ENCODE peak calls at places on chromosomes 3 and 15, in ten cellular contexts. B is transverse colon, W is A549, H is IMR-90, V is spleen, M is tibial nerve, A is ovary, N is heart left ventricle, D is testis, X is esophagus squamous epithelium. S is an unnamed sample. For H3K9me3, the result is how much of the 10 kb centered on the place peaks cover.

GRCh38 chr3:196697270-196697669 is 14.8 kb downstream of the CEP19 start:
- DNase-seq in B (no peak), W (no peak), H (no peak), V (no peak), M (no peak), A (no peak), N (no peak), D (no peak), X (no peak), S (no peak)

GRCh38 chr15:34460451-34460850 is 22.8 kb upstream of the GOLGA8A start:
- DNase-seq in B (no peak), W (no peak), H (no peak), V (no peak), M (no peak), A (no peak), N (no peak), D (no peak), X (no peak), S (no peak)

GRCh38 chr15:56963719-56964118 is 45.3 kb downstream of the TCF12 start:
- DNase-seq in B (no peak), W (no peak), H (no peak), V (no peak), M (no peak), A (no peak), N (no peak), D (no peak), X (no peak), S (no peak)

GRCh38 chr3:17742837-17743659 is 617 bp upstream of the TBC1D5 start:
- DNase-seq in B (no peak), W (peak), H (peak), V (no peak), M (peak), A (no peak), N (no peak), D (no peak), X (no peak), S (no peak)

GRCh38 chr15:49200347-49200746 is 30.3 kb downstream of the GALK2 start:
- DNase-seq in B (no peak), W (no peak), H (no peak), V (no peak), M (no peak), A (no peak), N (no peak), D (no peak), X (no peak), S (no peak)

GRCh38 chr15:92306662-92307061 is 87.0 kb upstream of the ST8SIA2 start:
- DNase-seq in B (no peak), W (peak), H (no peak), V (no peak), M (no peak), A (no peak), N (no peak), D (peak), X (no peak), S (no peak)

GRCh38 chr3:123880998-123881561 is 3.1 kb downstream of the MYLK start:
- DNase-seq in B (no peak), W (peak), H (peak), V (no peak), M (no peak), A (no peak), N (no peak), D (peak), X (no peak), S (no peak)

GRCh38 chr15:55742927-55743614 is at the start of gene PRTG:
- DNase-seq in B (peak), W (peak), H (peak), V (peak), M (peak), A (peak), N (peak), D (peak), X (no peak), S (peak)

GRCh38 chr3:141484701-141485287 is 2.0 kb upstream of the RASA2 start:
- DNase-seq in B (no peak), W (no peak), H (no peak), V (no peak), M (no peak), A (no peak), N (no peak), D (no peak), X (no peak), S (no peak)

GRCh38 chr15:100131321-100132224 is 210.2 kb downstream of the ADAMTS17 start:
- DNase-seq in B (peak), W (peak), H (peak), V (no peak), M (no peak), A (no peak), N (peak), D (peak), X (no peak), S (no peak)

GRCh38 chr3:125220681-125221429 is 8.3 kb upstream of the SLC12A8 start:
- DNase-seq in B (no peak), W (no peak), H (peak), V (no peak), M (no peak), A (no peak), N (no peak), D (no peak), X (no peak), S (no peak)

GRCh38 chr3:168216851-168217250 is 121.1 kb upstream of the GOLIM4 start:
- DNase-seq in B (no peak), W (no peak), H (no peak), V (no peak), M (no peak), A (no peak), N (no peak), D (no peak), X (no peak), S (no peak)

GRCh38 chr15:91289324-91289723 is 189.3 kb downstream of the SV2B start:
- DNase-seq in B (no peak), W (no peak), H (no peak), V (no peak), M (no peak), A (no peak), N (no peak), D (peak), X (no peak), S (no peak)

GRCh38 chr3:197942956-197943556 is 6.9 kb upstream of the RPL35A start:
- DNase-seq in B (no peak), W (no peak), H (peak), V (no peak), M (peak), A (no peak), N (no peak), D (no peak), X (no peak), S (no peak)

GRCh38 chr3:24128195-24129005 is 183.3 kb downstream of the NR1D2 start:
- DNase-seq in B (no peak), W (no peak), H (peak), V (no peak), M (no peak), A (no peak), N (no peak), D (no peak), X (no peak), S (no peak)

GRCh38 chr3:8809341-8809740 is 39.9 kb upstream of the OXTR start:
- DNase-seq in B (no peak), W (no peak), H (no peak), V (no peak), M (no peak), A (no peak), N (no peak), D (no peak), X (no peak), S (no peak)

GRCh38 chr3:94028093-94028837 is at the start of gene STX19:
- DNase-seq in B (no peak), W (no peak), H (no peak), V (no peak), M (no peak), A (no peak), N (no peak), D (no peak), X (no peak), S (no peak)

GRCh38 chr3:156472150-156472549 is 82.8 kb downstream of the SSR3 start:
- DNase-seq in B (no peak), W (no peak), H (no peak), V (no peak), M (no peak), A (no peak), N (no peak), D (no peak), X (no peak), S (no peak)

GRCh38 chr3:132034486-132035464 is at the start of gene CPNE4:
- DNase-seq in B (peak), W (peak), H (peak), V (peak), M (peak), A (peak), N (peak), D (peak), X (no peak), S (peak)

GRCh38 chr15:28068930-28069329 is 30.2 kb downstream of the OCA2 start:
- DNase-seq in B (no peak), W (no peak), H (no peak), V (no peak), M (no peak), A (no peak), N (no peak), D (no peak), X (no peak), S (no peak)

GRCh38 chr3:115876860-115877646 is 253.7 kb downstream of the GAP43 start:
- DNase-seq in B (no peak), W (no peak), H (no peak), V (no peak), M (no peak), A (no peak), N (no peak), D (no peak), X (no peak), S (no peak)

GRCh38 chr15:84634228-84634837 is 19.8 kb downstream of the WDR73 start:
- DNase-seq in B (no peak), W (no peak), H (no peak), V (no peak), M (no peak), A (no peak), N (no peak), D (no peak), X (no peak), S (no peak)

GRCh38 chr3:123635220-123635619 is 50.4 kb upstream of the HACD2 start:
- DNase-seq in B (no peak), W (no peak), H (peak), V (no peak), M (no peak), A (no peak), N (no peak), D (no peak), X (no peak), S (no peak)

GRCh38 chr3:31448035-31448881 is 84.5 kb upstream of the STT3B start:
- DNase-seq in B (peak), W (no peak), H (peak), V (peak), M (no peak), A (no peak), N (no peak), D (peak), X (no peak), S (no peak)

GRCh38 chr15:66042624-66043023 is 173.3 kb downstream of the RAB11A start:
- DNase-seq in B (no peak), W (no peak), H (no peak), V (no peak), M (no peak), A (no peak), N (no peak), D (no peak), X (no peak), S (no peak)

GRCh38 chr3:280691-281090 is 84.1 kb downstream of the CHL1 start:
- DNase-seq in B (no peak), W (no peak), H (no peak), V (no peak), M (no peak), A (no peak), N (no peak), D (no peak), X (no peak), S (no peak)

GRCh38 chr3:183481582-183481981 is 53.2 kb upstream of the MCF2L2 start:
- DNase-seq in B (no peak), W (no peak), H (peak), V (no peak), M (no peak), A (no peak), N (no peak), D (no peak), X (no peak), S (no peak)

GRCh38 chr3:139772539-139773500 is 95.0 kb upstream of the NMNAT3 start:
- DNase-seq in B (no peak), W (no peak), H (peak), V (no peak), M (no peak), A (no peak), N (no peak), D (no peak), X (no peak), S (no peak)

GRCh38 chr3:119257654-119258410 is 17.2 kb upstream of the B4GALT4 start:
- DNase-seq in B (peak), W (no peak), H (peak), V (no peak), M (no peak), A (no peak), N (no peak), D (no peak), X (no peak), S (no peak)

GRCh38 chr15:52678468-52679231 is 538 bp downstream of the ATOSA start:
- DNase-seq in B (peak), W (peak), H (peak), V (peak), M (peak), A (peak), N (peak), D (peak), X (peak), S (peak)

GRCh38 chr15:92733934-92734521 is 78.5 kb upstream of the FAM174B start:
- DNase-seq in B (no peak), W (peak), H (peak), V (no peak), M (no peak), A (peak), N (no peak), D (peak), X (no peak), S (no peak)

GRCh38 chr15:38589502-38589901 is 24.9 kb upstream of the RASGRP1 start:
- DNase-seq in B (no peak), W (peak), H (peak), V (no peak), M (no peak), A (no peak), N (no peak), D (peak), X (no peak), S (no peak)

GRCh38 chr3:153372326-153372725 is 210.3 kb downstream of the RAP2B start:
- DNase-seq in B (no peak), W (no peak), H (peak), V (no peak), M (peak), A (no peak), N (no peak), D (no peak), X (no peak), S (no peak)

DNA sequence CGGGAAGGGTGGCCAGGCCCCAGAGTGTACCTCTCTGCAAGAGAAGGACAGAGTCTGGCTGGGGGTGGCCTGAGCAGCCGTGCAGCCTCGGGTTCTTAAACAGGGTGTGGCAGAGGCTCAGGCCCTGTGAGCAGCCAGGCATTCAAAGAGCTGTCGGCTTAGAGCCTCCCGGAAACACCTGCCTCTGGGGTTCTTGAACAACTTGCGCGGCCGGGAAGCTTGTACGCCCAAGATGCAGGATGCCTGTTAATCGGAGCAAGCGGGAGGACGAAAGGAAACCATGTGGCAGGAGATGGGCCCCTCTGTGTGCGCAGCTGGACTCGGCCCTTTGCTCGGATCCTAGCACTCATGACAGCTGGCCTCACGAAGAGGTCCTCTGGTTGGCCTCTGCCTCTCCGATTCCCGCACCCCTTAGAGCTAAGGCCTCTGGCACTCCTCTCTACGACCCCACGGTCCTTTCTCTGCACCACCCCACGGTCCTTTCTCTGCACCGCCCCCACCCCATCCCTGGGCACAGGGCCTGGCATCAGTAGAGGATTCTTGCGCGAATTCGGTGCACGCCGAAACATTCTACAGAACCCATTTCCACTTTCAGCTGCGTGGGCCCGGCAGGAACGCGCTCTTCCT is 23.9 kb upstream of the TXNRD3 start:
- DNase-seq in B (peak), W (no peak), H (no peak), V (peak), M (no peak), A (no peak), N (no peak), D (no peak), X (no peak), S (no peak)
- H3K4me3 ChIP-seq in B (no peak), W (no peak), H (no peak), V (no peak), M (no peak), A (no peak), N (no peak), D (no peak), X (no peak), S (no peak)

GRCh38 chr3:128855574-128855973 is 23.8 kb upstream of the ACAD9 start:
- DNase-seq in B (no peak), W (no peak), H (no peak), V (no peak), M (no peak), A (no peak), N (no peak), D (no peak), X (no peak), S (no peak)
- H3K9me3 ChIP-seq in B (under half), W (under half), H (under half), V (half or more), M (half or more), A (under half), N (under half), D (under half), X (half or more), S (under half)

GRCh38 chr3:48674505-48674904 is 11.2 kb downstream of the NCKIPSD start:
- DNase-seq in B (no peak), W (no peak), H (no peak), V (no peak), M (no peak), A (no peak), N (no peak), D (no peak), X (no peak), S (no peak)
- TF ChIP-seq POLR2A in B (no peak), W (no peak), H (no peak), V (no peak), M (no peak), A (no peak), N (no peak), D (no peak), X (no peak), S (no peak)

GRCh38 chr3:98561727-98562521 is 30.1 kb downstream of the GPR15 start:
- DNase-seq in B (no peak), W (no peak), H (peak), V (no peak), M (no peak), A (no peak), N (no peak), D (no peak), X (no peak), S (no peak)
- H3K4me3 ChIP-seq in B (no peak), W (no peak), H (no peak), V (no peak), M (no peak), A (no peak), N (no peak), D (no peak), X (no peak), S (no peak)

DNA sequence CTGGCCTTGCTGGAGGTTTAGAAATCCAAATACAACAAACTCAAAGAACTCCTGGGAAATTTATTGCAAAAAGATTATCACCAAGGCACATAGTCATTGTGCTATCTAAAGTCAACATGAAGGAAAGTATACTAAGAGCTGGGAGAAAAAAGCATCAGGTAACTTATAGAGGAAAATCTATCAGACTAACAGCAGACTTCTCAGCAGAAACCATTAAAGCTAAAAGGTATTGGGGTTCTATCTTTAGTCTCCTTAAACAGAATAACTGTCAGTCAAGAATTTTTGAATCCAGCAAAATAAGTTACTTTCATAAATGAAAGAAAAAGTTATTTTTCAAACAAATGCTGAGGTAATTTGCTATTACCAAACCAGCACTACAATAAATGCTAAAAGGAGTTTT is 8.0 kb downstream of the OR5K3 start:
- DNase-seq in B (no peak), W (no peak), H (no peak), V (no peak), M (no peak), A (no peak), N (no peak), D (no peak), X (no peak), S (no peak)
- H3K9me3 ChIP-seq in B (under half), W (under half), H (under half), V (under half), M (under half), A (under half), N (under half), D (under half), X (under half), S (under half)

DNA sequence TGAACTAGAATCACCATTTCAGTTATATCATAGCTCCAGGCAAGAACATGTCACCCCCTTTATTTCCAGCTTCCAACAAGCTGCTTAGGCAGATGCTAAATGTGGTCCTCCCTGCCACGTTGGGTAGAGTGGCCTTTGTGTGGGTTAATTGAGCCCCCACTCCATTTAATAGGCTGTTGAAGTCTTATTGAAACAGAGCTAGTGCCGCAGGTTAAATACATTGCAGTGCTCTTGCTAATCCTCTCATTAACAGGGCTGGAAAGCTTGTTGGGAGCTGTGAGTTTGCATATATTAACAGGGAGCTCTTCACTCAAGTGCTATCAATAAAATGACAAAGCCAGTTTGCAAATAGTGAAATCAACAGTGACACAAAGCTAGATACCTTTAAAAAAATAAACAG is 248.4 kb upstream of the CMC1 start:
- DNase-seq in B (no peak), W (no peak), H (no peak), V (no peak), M (no peak), A (no peak), N (no peak), D (no peak), X (no peak), S (no peak)
- TF ChIP-seq POLR2A in B (no peak), W (no peak), H (no peak), V (no peak), M (no peak), A (no peak), N (no peak), D (no peak), X (no peak), S (no peak)

DNA sequence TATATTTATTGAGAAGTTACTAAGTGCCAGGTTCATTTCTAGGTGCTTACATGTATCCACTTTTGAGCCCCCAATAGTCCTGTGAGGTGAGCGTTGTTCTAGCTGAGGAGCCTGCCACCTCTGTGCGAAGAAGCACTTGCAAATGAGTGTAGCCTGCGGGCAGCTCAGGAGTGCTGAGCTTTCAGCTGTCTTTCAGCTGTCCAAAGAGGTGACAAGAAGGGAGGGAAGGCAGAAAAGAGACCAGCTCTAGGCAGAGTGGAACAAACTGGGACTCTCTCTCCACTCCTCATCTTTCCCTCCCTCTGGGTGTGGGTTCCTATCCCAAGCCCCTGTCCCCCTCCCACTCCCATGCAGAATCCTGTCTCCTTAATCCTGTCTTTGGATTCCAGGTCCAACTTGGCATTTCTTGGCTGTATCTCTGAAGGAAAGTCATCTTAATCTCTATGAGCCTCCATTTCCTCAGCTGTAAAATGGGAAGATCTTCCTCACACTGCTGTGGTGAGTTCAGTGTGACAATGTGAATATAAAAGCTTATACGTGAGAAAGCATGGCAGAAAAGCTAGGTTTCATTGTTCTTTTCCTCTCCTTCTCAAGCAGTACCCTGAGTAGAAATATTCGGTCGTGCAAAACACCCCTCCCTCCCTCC is 6.7 kb upstream of the SRP14 start:
- DNase-seq in B (peak), W (no peak), H (no peak), V (peak), M (no peak), A (no peak), N (no peak), D (no peak), X (no peak), S (no peak)
- H3K4me3 ChIP-seq in B (no peak), W (no peak), H (no peak), V (no peak), M (no peak), A (no peak), N (peak), D (no peak), X (no peak), S (no peak)

GRCh38 chr15:25061808-25062550 is 107.2 kb downstream of the SNRPN start:
- DNase-seq in B (no peak), W (no peak), H (no peak), V (peak), M (no peak), A (no peak), N (no peak), D (no peak), X (no peak), S (peak)
- H3K9me3 ChIP-seq in B (half or more), W (half or more), H (half or more), V (half or more), M (half or more), A (half or more), N (under half), D (under half), X (half or more), S (half or more)

S was measured in suprapubic skin.